ENCODE peak calls at places on chromosomes 11 and 22, in four cellular contexts. One of them, this sample, is unnamed.

GRCh38 chr11:94449437-94449836 is 44.2 kb downstream of the MRE11 start:
- DNase-seq in AG10803: peak
- DNase-seq in astrocyte of the cerebellum: no peak
- DNase-seq in lower lobe of right lung: no peak
- DNase-seq in this sample: no peak

GRCh38 chr11:74035264-74035663 is 26.4 kb upstream of the UCP3 start:
- DNase-seq in AG10803: no peak
- DNase-seq in astrocyte of the cerebellum: no peak
- DNase-seq in lower lobe of right lung: no peak
- DNase-seq in this sample: no peak

GRCh38 chr11:57779275-57779674 is 17.7 kb downstream of the CTNND1 start:
- DNase-seq in AG10803: peak
- DNase-seq in astrocyte of the cerebellum: no peak
- DNase-seq in lower lobe of right lung: no peak
- DNase-seq in this sample: no peak

GRCh38 chr11:131760191-131760951 is 390.0 kb downstream of the NTM start:
- DNase-seq in AG10803: peak
- DNase-seq in astrocyte of the cerebellum: peak
- DNase-seq in lower lobe of right lung: no peak
- DNase-seq in this sample: no peak

GRCh38 chr11:76768091-76769047 is 14.8 kb upstream of the TSKU start:
- DNase-seq in AG10803: peak
- DNase-seq in astrocyte of the cerebellum: no peak
- DNase-seq in lower lobe of right lung: peak
- DNase-seq in this sample: no peak

GRCh38 chr22:30436196-30436595 is 10.6 kb downstream of the MTFP1 start:
- DNase-seq in AG10803: no peak
- DNase-seq in astrocyte of the cerebellum: no peak
- DNase-seq in lower lobe of right lung: no peak
- DNase-seq in this sample: no peak

GRCh38 chr11:7004482-7004881 is 15.7 kb downstream of the ZNF214 start:
- DNase-seq in AG10803: peak
- DNase-seq in astrocyte of the cerebellum: no peak
- DNase-seq in lower lobe of right lung: no peak
- DNase-seq in this sample: no peak

GRCh38 chr11:15638386-15638787 is 523.7 kb downstream of the INSC start:
- DNase-seq in AG10803: no peak
- DNase-seq in astrocyte of the cerebellum: no peak
- DNase-seq in lower lobe of right lung: no peak
- DNase-seq in this sample: no peak

GRCh38 chr11:72781313-72782080 is 12.3 kb downstream of the STARD10 start:
- DNase-seq in AG10803: no peak
- DNase-seq in astrocyte of the cerebellum: no peak
- DNase-seq in lower lobe of right lung: peak
- DNase-seq in this sample: no peak

GRCh38 chr11:65420506-65421203 is 1.9 kb upstream of the NEAT1 start:
- DNase-seq in AG10803: no peak
- DNase-seq in astrocyte of the cerebellum: no peak
- DNase-seq in lower lobe of right lung: peak
- DNase-seq in this sample: no peak

GRCh38 chr11:128814856-128815705 is 52.0 kb downstream of the KCNJ1 start:
- DNase-seq in AG10803: peak
- DNase-seq in astrocyte of the cerebellum: peak
- DNase-seq in lower lobe of right lung: no peak
- DNase-seq in this sample: peak

GRCh38 chr22:48579035-48579914 is 1248.4 kb downstream of the BRD1 start:
- DNase-seq in AG10803: no peak
- DNase-seq in astrocyte of the cerebellum: peak
- DNase-seq in lower lobe of right lung: peak
- DNase-seq in this sample: no peak

GRCh38 chr11:95790933-95791247 is 592 bp downstream of the CEP57 start:
- DNase-seq in AG10803: peak
- DNase-seq in astrocyte of the cerebellum: peak
- DNase-seq in lower lobe of right lung: peak
- DNase-seq in this sample: peak

GRCh38 chr11:3616721-3617460 is 24.9 kb downstream of the ART5 start:
- DNase-seq in AG10803: no peak
- DNase-seq in astrocyte of the cerebellum: no peak
- DNase-seq in lower lobe of right lung: no peak
- DNase-seq in this sample: no peak

GRCh38 chr11:26276798-26277424 is 55.0 kb upstream of the ANO3 start:
- DNase-seq in AG10803: peak
- DNase-seq in astrocyte of the cerebellum: peak
- DNase-seq in lower lobe of right lung: no peak
- DNase-seq in this sample: no peak

GRCh38 chr11:30760341-30760740 is 174.2 kb upstream of the MPPED2 start:
- DNase-seq in AG10803: no peak
- DNase-seq in astrocyte of the cerebellum: no peak
- DNase-seq in lower lobe of right lung: no peak
- DNase-seq in this sample: no peak

GRCh38 chr11:27467181-27467913 is 5.2 kb downstream of the LGR4 start:
- DNase-seq in AG10803: no peak
- DNase-seq in astrocyte of the cerebellum: no peak
- DNase-seq in lower lobe of right lung: no peak
- DNase-seq in this sample: no peak

GRCh38 chr11:116948375-116948774 is 111.0 kb upstream of the APOA1 start:
- DNase-seq in AG10803: no peak
- DNase-seq in astrocyte of the cerebellum: no peak
- DNase-seq in lower lobe of right lung: no peak
- DNase-seq in this sample: no peak

GRCh38 chr22:37163618-37164534 is 14.2 kb upstream of the IL2RB start:
- DNase-seq in AG10803: no peak
- DNase-seq in astrocyte of the cerebellum: no peak
- DNase-seq in lower lobe of right lung: peak
- DNase-seq in this sample: no peak

GRCh38 chr11:33272338-33273107 is 15.3 kb downstream of the HIPK3 start:
- DNase-seq in AG10803: no peak
- DNase-seq in astrocyte of the cerebellum: no peak
- DNase-seq in lower lobe of right lung: no peak
- DNase-seq in this sample: no peak

GRCh38 chr11:2689551-2690260 is 10.1 kb downstream of the KCNQ1OT1 start:
- DNase-seq in AG10803: no peak
- DNase-seq in astrocyte of the cerebellum: no peak
- DNase-seq in lower lobe of right lung: no peak
- DNase-seq in this sample: no peak

GRCh38 chr22:36395922-36396321 is 8.2 kb upstream of the MYH9 start:
- DNase-seq in AG10803: peak
- DNase-seq in astrocyte of the cerebellum: no peak
- DNase-seq in lower lobe of right lung: no peak
- DNase-seq in this sample: no peak

GRCh38 chr22:44455151-44455962 is 42.7 kb downstream of the RTL6 start:
- DNase-seq in AG10803: no peak
- DNase-seq in astrocyte of the cerebellum: no peak
- DNase-seq in lower lobe of right lung: no peak
- DNase-seq in this sample: no peak

GRCh38 chr11:3905080-3905953 is 49.9 kb downstream of the STIM1 start:
- DNase-seq in AG10803: peak
- DNase-seq in astrocyte of the cerebellum: no peak
- DNase-seq in lower lobe of right lung: peak
- DNase-seq in this sample: no peak

GRCh38 chr11:16896716-16897115 is 117.5 kb downstream of the PLEKHA7 start:
- DNase-seq in AG10803: no peak
- DNase-seq in astrocyte of the cerebellum: no peak
- DNase-seq in lower lobe of right lung: no peak
- DNase-seq in this sample: no peak

GRCh38 chr11:8810331-8811301 is 100.4 kb upstream of the AKIP1 start:
- DNase-seq in AG10803: peak
- DNase-seq in astrocyte of the cerebellum: no peak
- DNase-seq in lower lobe of right lung: peak
- DNase-seq in this sample: peak

GRCh38 chr11:65589444-65590239 is 6.0 kb downstream of the KCNK7 start:
- DNase-seq in AG10803: no peak
- DNase-seq in astrocyte of the cerebellum: no peak
- DNase-seq in lower lobe of right lung: no peak
- DNase-seq in this sample: no peak

GRCh38 chr22:30875481-30876215 is 92.9 kb downstream of the MORC2 start:
- DNase-seq in AG10803: peak
- DNase-seq in astrocyte of the cerebellum: no peak
- DNase-seq in lower lobe of right lung: peak
- DNase-seq in this sample: peak

GRCh38 chr11:18171377-18172000 is 1.1 kb upstream of the MRGPRX4 start:
- DNase-seq in AG10803: peak
- DNase-seq in astrocyte of the cerebellum: no peak
- DNase-seq in lower lobe of right lung: no peak
- DNase-seq in this sample: no peak

GRCh38 chr11:10415817-10416392 is 39.2 kb upstream of the AMPD3 start:
- DNase-seq in AG10803: no peak
- DNase-seq in astrocyte of the cerebellum: no peak
- DNase-seq in lower lobe of right lung: no peak
- DNase-seq in this sample: no peak
- TF ChIP-seq CTCF in AG10803: no peak
- TF ChIP-seq CTCF in astrocyte of the cerebellum: peak
- TF ChIP-seq CTCF in lower lobe of right lung: no peak
- TF ChIP-seq CTCF in this sample: no peak

GRCh38 chr11:118868659-118869058 is 15.0 kb upstream of the CXCR5 start:
- DNase-seq in AG10803: no peak
- DNase-seq in astrocyte of the cerebellum: no peak
- DNase-seq in lower lobe of right lung: no peak
- DNase-seq in this sample: no peak

GRCh38 chr11:118872403-118872821 is 11.3 kb upstream of the CXCR5 start:
- DNase-seq in AG10803: no peak
- DNase-seq in astrocyte of the cerebellum: no peak
- DNase-seq in lower lobe of right lung: no peak
- DNase-seq in this sample: no peak

GRCh38 chr11:118876261-118876660 is 7.4 kb upstream of the CXCR5 start:
- DNase-seq in AG10803: no peak
- DNase-seq in astrocyte of the cerebellum: no peak
- DNase-seq in lower lobe of right lung: no peak
- DNase-seq in this sample: no peak

GRCh38 chr11:118873804-118874203 is 9.9 kb upstream of the CXCR5 start:
- DNase-seq in AG10803: no peak
- DNase-seq in astrocyte of the cerebellum: no peak
- DNase-seq in lower lobe of right lung: no peak
- DNase-seq in this sample: no peak

GRCh38 chr11:118870396-118871343 is 13.0 kb upstream of the CXCR5 start:
- DNase-seq in AG10803: peak
- DNase-seq in astrocyte of the cerebellum: no peak
- DNase-seq in lower lobe of right lung: no peak
- DNase-seq in this sample: no peak
- TF ChIP-seq CTCF in AG10803: peak
- TF ChIP-seq CTCF in astrocyte of the cerebellum: peak
- TF ChIP-seq CTCF in lower lobe of right lung: no peak
- TF ChIP-seq CTCF in this sample: no peak

DNA sequence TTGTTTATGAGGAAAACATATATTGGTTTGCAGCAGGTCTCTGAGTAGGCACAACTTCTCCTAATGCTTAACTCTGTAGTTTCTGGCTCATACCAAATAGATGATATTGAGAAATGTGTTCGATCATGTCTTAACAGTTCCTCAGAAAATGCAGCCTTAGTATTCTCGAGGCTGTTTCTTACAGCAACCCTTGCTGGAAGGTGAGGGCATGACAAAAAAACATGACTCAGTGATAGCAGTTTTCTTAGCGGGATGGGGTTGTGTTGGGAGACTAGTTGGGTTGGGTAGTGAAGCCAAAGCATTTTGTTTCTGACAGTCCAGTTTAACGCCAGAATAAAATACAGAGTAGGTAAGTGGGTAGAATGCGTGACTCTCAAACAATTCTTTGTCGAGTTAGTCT is 94.7 kb upstream of the PARVA start:
- DNase-seq in AG10803: no peak
- DNase-seq in astrocyte of the cerebellum: no peak
- DNase-seq in lower lobe of right lung: no peak
- DNase-seq in this sample: no peak
- TF ChIP-seq CTCF in AG10803: no peak
- TF ChIP-seq CTCF in astrocyte of the cerebellum: no peak
- TF ChIP-seq CTCF in lower lobe of right lung: no peak
- TF ChIP-seq CTCF in this sample: no peak

DNA sequence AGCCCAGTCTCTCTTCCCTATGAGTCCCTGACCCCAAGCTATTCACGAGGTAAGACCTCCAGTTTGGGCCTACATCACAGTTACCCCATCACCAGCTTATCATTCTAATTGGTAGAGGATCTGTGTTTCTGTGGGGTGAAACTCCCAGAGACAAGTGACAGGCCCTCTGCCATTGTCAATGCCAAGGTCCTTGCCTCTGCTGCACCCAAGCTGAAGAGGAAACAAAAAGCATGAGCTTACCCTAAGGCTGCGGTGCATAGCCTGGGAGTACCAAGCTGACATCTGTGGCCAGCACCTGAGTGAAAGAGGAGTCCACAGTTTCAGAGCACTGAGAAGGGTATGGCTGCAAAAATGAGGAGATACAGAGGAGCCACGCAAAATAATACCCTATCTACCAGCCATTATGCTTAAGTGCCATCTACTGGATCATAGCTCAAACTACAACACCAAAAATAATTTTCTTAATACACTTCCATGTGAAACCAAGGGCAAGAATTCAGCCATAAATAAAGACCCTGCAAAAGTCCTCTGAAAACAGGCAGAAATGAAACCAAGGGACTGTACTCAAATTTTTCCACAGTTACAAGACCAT is 62.3 kb upstream of the ANO5 start:
- DNase-seq in AG10803: no peak
- DNase-seq in astrocyte of the cerebellum: no peak
- DNase-seq in lower lobe of right lung: no peak
- DNase-seq in this sample: no peak
- TF ChIP-seq CTCF in AG10803: no peak
- TF ChIP-seq CTCF in astrocyte of the cerebellum: no peak
- TF ChIP-seq CTCF in lower lobe of right lung: peak
- TF ChIP-seq CTCF in this sample: peak

GRCh38 chr11:79269923-79270322 is 170.9 kb downstream of the TENM4 start:
- DNase-seq in AG10803: no peak
- DNase-seq in astrocyte of the cerebellum: no peak
- DNase-seq in lower lobe of right lung: no peak
- DNase-seq in this sample: no peak
- TF ChIP-seq CTCF in AG10803: no peak
- TF ChIP-seq CTCF in astrocyte of the cerebellum: peak
- TF ChIP-seq CTCF in lower lobe of right lung: no peak
- TF ChIP-seq CTCF in this sample: no peak

DNA sequence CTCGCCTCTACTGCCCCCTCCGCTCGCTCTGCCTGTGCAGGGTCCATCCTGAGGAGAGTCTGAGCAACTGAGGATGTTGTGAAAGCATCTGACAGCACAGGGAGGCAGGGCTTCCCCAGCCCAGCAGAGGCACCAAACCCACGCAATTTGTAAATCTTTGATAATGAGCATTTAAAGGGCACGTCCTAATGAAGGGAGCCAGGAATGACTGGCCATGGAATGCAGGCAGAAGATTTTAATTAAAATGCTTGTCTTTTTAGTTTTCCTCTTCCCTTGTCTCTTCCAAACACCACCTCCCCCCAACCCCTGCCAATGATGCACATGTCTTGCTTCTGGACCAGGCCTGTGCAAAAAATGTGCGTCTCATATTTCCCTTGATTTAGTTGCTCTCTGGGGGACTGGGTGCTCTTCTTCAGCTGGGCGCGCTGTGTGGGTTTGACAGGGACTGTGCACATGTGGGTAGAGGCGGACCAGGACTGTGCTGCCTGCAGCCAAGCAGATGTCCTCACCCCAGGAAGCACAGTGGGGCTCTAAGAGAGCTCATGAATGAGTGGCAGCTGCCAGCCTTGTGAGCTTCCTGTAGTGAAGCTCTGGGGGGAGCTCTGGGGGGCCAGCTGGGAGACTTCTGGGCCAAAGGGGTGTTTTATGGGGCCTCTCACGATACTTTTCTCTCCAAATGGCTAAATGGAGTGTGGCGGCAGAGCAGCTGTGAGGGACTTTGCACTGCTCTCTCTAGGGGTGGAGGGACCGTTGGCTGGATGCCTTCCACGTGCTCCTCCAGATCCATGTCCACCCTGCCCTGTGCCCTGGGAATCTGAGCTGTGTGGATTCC is 273.5 kb downstream of the ST3GAL4 start:
- DNase-seq in AG10803: peak
- DNase-seq in astrocyte of the cerebellum: no peak
- DNase-seq in lower lobe of right lung: no peak
- DNase-seq in this sample: no peak
- TF ChIP-seq CTCF in AG10803: peak
- TF ChIP-seq CTCF in astrocyte of the cerebellum: no peak
- TF ChIP-seq CTCF in lower lobe of right lung: no peak
- TF ChIP-seq CTCF in this sample: no peak